ENCODE peak calls at places on chromosomes 16 and 17, in seven cellular contexts. G, A, T, S, C, R and L are unnamed samples.

GRCh38 chr17:45648642-45649041 is 135.5 kb upstream of the CRHR1 start:
- DNase-seq in G (no peak), A (no peak), T (no peak), S (no peak), C (no peak), R (no peak), L (no peak)

GRCh38 chr17:964881-965280 is 14.7 kb downstream of the NXN start:
- DNase-seq in G (no peak), A (no peak), T (no peak), S (no peak), C (no peak), R (no peak), L (no peak)

GRCh38 chr16:17277981-17278381 is 192.8 kb downstream of the XYLT1 start:
- DNase-seq in G (no peak), A (peak), T (peak), S (no peak), C (no peak), R (no peak), L (no peak)

GRCh38 chr17:16443390-16444257 is 28.3 kb downstream of the TRPV2 start:
- DNase-seq in G (no peak), A (no peak), T (no peak), S (no peak), C (no peak), R (no peak), L (no peak)

GRCh38 chr16:2081201-2081600 is 33.4 kb downstream of the TSC2 start:
- DNase-seq in G (no peak), A (no peak), T (no peak), S (no peak), C (no peak), R (no peak), L (no peak)

GRCh38 chr16:30998852-30999761 is 11.3 kb downstream of the STX1B start:
- DNase-seq in G (no peak), A (no peak), T (no peak), S (no peak), C (no peak), R (no peak), L (no peak)

GRCh38 chr16:87713469-87714229 is 52.1 kb downstream of the KLHDC4 start:
- DNase-seq in G (no peak), A (no peak), T (peak), S (peak), C (no peak), R (no peak), L (no peak)

GRCh38 chr17:50288306-50288705 is 14.0 kb downstream of the TMEM92 start:
- DNase-seq in G (no peak), A (no peak), T (no peak), S (no peak), C (no peak), R (no peak), L (no peak)

GRCh38 chr17:79624658-79625478 is 14.0 kb upstream of the RBFOX3 start:
- DNase-seq in G (no peak), A (peak), T (peak), S (no peak), C (no peak), R (no peak), L (peak)

GRCh38 chr17:64411999-64412771 is 21.5 kb upstream of the PECAM1 start:
- DNase-seq in G (no peak), A (peak), T (no peak), S (no peak), C (peak), R (no peak), L (peak)

GRCh38 chr16:87305505-87306391 is 11.4 kb downstream of the C16orf95 start:
- DNase-seq in G (peak), A (no peak), T (no peak), S (no peak), C (no peak), R (no peak), L (no peak)

GRCh38 chr17:78900816-78901215 is 2.2 kb downstream of the CEP295NL start:
- DNase-seq in G (no peak), A (no peak), T (no peak), S (no peak), C (no peak), R (no peak), L (no peak)

GRCh38 chr17:18257268-18257681 is 1.3 kb downstream of the FLII start:
- DNase-seq in G (peak), A (peak), T (no peak), S (no peak), C (no peak), R (no peak), L (no peak)

GRCh38 chr17:36661047-36661666 is 59.8 kb downstream of the MRM1 start:
- DNase-seq in G (no peak), A (no peak), T (no peak), S (no peak), C (peak), R (no peak), L (no peak)

GRCh38 chr17:72407336-72408121 is 286.7 kb downstream of the SOX9 start:
- DNase-seq in G (peak), A (peak), T (no peak), S (no peak), C (peak), R (no peak), L (no peak)

GRCh38 chr16:72241930-72242329 is 70.0 kb upstream of the PMFBP1 start:
- DNase-seq in G (peak), A (peak), T (no peak), S (no peak), C (peak), R (no peak), L (no peak)

GRCh38 chr16:87895641-87896141 is 26.4 kb upstream of the SLC7A5 start:
- DNase-seq in G (peak), A (peak), T (peak), S (peak), C (no peak), R (peak), L (no peak)